ENCODE peak calls at places on chromosomes 7 and 10, in four cellular contexts. T, K, M and G are unnamed samples.
A peak's percentile ranks its signal among the peaks of the same experiment; 100 is the strongest.

GRCh38 chr7:146486519-146486918 is 369.9 kb downstream of the CNTNAP2 start:
- DNase-seq in T (no peak), K (no peak), M (no peak), G (no peak)

GRCh38 chr10:34286136-34286739 is 528.9 kb downstream of the PARD3 start:
- DNase-seq in T (no peak), K (no peak), M (no peak), G (no peak)

GRCh38 chr7:130669051-130669700 is 628 bp upstream of the COPG2 start:
- DNase-seq in T (peak; percentile 26), K (no peak), M (no peak), G (no peak)

GRCh38 chr7:140049339-140050024 is 13.3 kb downstream of the PARP12 start:
- DNase-seq in T (no peak), K (peak; percentile 44), M (no peak), G (no peak)

GRCh38 chr7:462173-463103 is 57.2 kb downstream of the PDGFA start:
- DNase-seq in T (no peak), K (no peak), M (peak; percentile 46), G (no peak)

GRCh38 chr7:56046728-56047445 is 4.4 kb downstream of the PSPH start:
- DNase-seq in T (peak; percentile 44), K (no peak), M (no peak), G (no peak)

GRCh38 chr10:71728218-71728737 is 8.7 kb upstream of the C10orf105 start:
- DNase-seq in T (no peak), K (peak; percentile 55), M (no peak), G (no peak)

GRCh38 chr10:51397695-51398094 is 301.7 kb downstream of the CSTF2T start:
- DNase-seq in T (peak; percentile 89), K (peak; percentile 78), M (peak; percentile 73), G (peak; percentile 58)

GRCh38 chr7:116097365-116098009 is 66.9 kb upstream of the TFEC start:
- DNase-seq in T (no peak), K (no peak), M (no peak), G (no peak)

GRCh38 chr7:90708841-90709317 is 112.8 kb downstream of the CDK14 start:
- DNase-seq in T (peak; percentile 62), K (peak; percentile 52), M (no peak), G (no peak)

GRCh38 chr10:123488436-123488835 is 177.7 kb upstream of the GPR26 start:
- DNase-seq in T (no peak), K (no peak), M (no peak), G (no peak)

GRCh38 chr7:155343150-155343549 is 45.5 kb downstream of the INSIG1 start:
- DNase-seq in T (no peak), K (no peak), M (peak; percentile 46), G (no peak)

GRCh38 chr10:79047875-79048638 is 20.7 kb upstream of the ZMIZ1 start:
- DNase-seq in T (no peak), K (no peak), M (peak; percentile 34), G (no peak)

GRCh38 chr7:132140341-132140740 is 435.9 kb downstream of the PLXNA4 start:
- DNase-seq in T (no peak), K (no peak), M (no peak), G (no peak)

GRCh38 chr10:124565565-124566221 is 104.1 kb downstream of the LHPP start:
- DNase-seq in T (peak; percentile 81), K (no peak), M (no peak), G (no peak)

GRCh38 chr7:43678315-43678714 is 51.0 kb downstream of the COA1 start:
- DNase-seq in T (no peak), K (no peak), M (no peak), G (no peak)

GRCh38 chr10:33099748-33100147 is 141.7 kb upstream of the ITGB1 start:
- DNase-seq in T (no peak), K (no peak), M (no peak), G (no peak)

GRCh38 chr7:66840316-66840715 is 80.7 kb upstream of the TMEM248 start:
- DNase-seq in T (no peak), K (no peak), M (peak; percentile 53), G (no peak)

GRCh38 chr10:58697691-58698090 is 185.0 kb downstream of the BICC1 start:
- DNase-seq in T (no peak), K (no peak), M (no peak), G (no peak)

GRCh38 chr7:105838273-105839141 is 37.9 kb downstream of the ATXN7L1 start:
- DNase-seq in T (peak; percentile 71), K (peak; percentile 71), M (no peak), G (peak; percentile 49)

GRCh38 chr7:18361756-18362155 is 133.8 kb upstream of the HDAC9 start:
- DNase-seq in T (peak; percentile 38), K (peak; percentile 55), M (no peak), G (no peak)

GRCh38 chr7:139572704-139573395 is 49.4 kb downstream of the CLEC2L start:
- DNase-seq in T (peak; percentile 24), K (no peak), M (no peak), G (no peak)

GRCh38 chr7:149097088-149097487 is 6.6 kb upstream of the ZNF786 start:
- DNase-seq in T (no peak), K (no peak), M (no peak), G (no peak)

GRCh38 chr7:15368653-15369052 is 193.2 kb downstream of the AGMO start:
- DNase-seq in T (no peak), K (no peak), M (no peak), G (no peak)

GRCh38 chr7:158188676-158189075 is 398.9 kb downstream of the PTPRN2 start:
- DNase-seq in T (no peak), K (no peak), M (no peak), G (no peak)

GRCh38 chr10:101485681-101486554 is 102.1 kb downstream of the POLL start:
- DNase-seq in T (no peak), K (peak; percentile 9), M (peak; percentile 73), G (no peak)

GRCh38 chr7:103996017-103996551 is 6.6 kb upstream of the RELN start:
- DNase-seq in T (no peak), K (no peak), M (no peak), G (no peak)

GRCh38 chr7:46486264-46487206 is 565.5 kb upstream of the IGFBP3 start:
- DNase-seq in T (no peak), K (peak; percentile 28), M (peak; percentile 84), G (no peak)
- TF ChIP-seq POLR2AphosphoS5 in T (no peak), K (no peak), M (peak; percentile 35), G (no peak)

DNA sequence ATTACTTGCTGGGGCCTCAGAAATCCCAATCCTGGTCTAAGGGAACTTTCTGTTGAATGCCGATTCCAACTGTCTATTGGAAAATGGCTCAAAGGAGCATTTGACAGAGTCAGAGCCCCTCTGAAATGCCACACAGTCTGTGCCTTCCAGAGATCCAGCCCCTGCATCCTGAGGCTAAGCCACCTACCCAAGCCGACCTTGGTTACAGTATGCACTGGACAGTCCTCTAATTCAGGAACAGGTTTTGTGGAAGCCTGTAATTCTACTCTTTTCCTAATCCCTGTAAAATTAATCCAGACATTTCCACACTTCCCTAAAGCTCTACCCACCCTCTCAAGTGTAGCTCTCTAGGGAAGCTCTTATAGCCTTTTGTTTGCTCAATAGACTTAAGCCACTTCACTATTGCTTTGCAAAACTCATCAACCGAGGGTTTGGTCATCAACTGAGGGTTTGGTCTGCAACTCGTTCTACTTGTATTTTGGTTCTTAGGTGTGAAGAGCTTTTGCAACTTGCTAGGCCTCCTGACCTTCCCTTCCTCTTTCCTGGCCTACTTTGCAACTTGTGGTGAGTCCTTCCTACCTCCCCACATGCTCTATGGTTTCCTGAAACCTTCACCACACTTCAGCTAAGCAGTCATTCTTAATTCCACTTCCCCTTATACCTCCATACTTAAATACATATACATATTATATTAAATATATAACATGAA is 364.8 kb downstream of the SFMBT2 start:
- DNase-seq in T (no peak), K (peak; percentile 10), M (no peak), G (no peak)
- TF ChIP-seq POLR2AphosphoS5 in T (no peak), K (no peak), M (no peak), G (no peak)

DNA sequence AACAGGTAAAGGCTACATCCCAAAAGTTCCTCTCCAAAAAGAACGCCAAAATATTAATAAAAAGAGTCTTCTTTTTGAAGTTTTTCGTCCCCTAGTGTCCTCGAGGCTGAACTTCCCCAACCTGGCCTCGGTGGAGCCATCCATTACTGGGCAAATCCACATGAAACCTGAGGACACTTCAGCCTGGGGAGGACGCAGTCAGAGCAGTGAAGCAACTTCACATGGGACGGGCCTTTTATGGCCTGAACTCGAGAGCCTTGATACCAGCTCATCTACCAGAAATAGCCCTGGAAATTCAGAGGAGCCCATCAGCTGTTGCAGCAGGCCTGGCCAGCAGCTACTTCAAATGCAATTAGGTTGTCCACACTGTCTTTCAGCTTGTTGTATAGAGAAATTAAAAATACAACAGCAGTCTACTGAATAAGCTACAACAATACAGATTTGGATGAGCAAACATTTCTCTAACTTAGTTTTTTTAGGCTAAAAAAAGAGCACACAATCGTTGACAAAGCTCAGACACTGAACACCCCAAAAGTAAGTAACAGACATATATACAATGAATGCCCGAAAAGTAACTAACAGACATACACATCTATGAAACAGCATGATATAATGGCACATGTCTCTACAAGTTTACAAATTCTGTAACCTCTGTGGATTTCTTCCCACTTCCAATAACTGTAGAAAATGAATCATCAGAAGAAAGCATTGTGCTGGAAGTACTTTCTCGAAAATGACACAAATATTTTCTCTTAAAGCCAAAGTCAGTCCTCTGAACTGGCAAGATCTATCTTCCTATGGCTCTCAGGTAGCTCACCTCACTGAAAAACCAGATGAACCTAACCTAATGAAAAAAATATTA is at the start of gene SVIL:
- DNase-seq in T (no peak), K (peak; percentile 75), M (peak; percentile 95), G (no peak)
- TF ChIP-seq POLR2AphosphoS5 in T (peak; percentile 93), K (peak; percentile 90), M (peak; percentile 92), G (peak; percentile 31)

DNA sequence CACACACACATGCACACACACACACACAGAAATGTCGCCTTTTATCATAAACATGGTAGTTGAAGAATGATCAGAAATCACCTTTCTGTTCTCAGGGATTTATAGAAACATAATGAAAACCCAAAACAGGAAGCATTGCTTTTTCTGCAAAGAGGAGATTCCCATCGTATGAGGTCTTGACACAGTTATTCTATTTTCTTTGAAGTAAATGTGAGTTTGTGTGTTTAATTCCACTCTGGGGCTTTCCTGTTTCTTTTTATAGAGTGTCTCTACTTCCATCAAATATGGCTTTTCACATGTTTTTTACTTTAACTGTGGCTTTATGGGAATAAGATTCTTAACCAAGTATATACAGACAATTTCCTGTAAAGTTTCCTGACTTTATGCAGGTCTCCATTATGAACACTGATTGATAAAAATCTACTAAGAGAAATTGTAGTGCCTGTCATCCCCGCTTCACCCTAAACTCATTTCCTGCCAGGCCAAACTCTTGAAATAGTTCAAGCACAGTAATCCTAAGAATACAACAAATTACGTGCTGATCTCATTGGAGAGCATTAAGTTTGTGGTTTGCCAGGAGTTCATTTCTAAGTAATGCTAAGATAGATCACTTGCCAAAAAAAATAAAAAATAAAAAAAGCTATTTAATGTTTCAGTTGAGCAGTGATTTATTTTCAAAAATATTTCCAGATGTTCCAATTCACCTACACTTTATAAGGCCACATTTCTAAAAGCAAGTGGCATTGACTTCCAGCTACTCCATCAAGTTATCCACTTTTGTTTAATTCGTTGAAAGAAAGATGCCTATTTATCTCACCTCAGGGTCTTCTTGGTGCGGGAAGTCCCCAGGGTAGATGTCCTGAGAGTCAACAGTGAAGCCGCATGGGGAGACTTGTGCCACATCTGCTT is 52.3 kb upstream of the SEC61G start:
- DNase-seq in T (no peak), K (no peak), M (no peak), G (no peak)
- TF ChIP-seq POLR2AphosphoS5 in T (no peak), K (no peak), M (no peak), G (no peak)